ENCODE peak calls at places on chromosomes 6 and 20, in five cellular contexts. U is PC-9, A is psoas muscle, N is ovary, T is RWPE2. E is an unnamed sample.

GRCh38 chr6:164039954-164040375 is 625.4 kb downstream of the QKI start:
- DNase-seq in U (no peak), A (peak), N (peak), T (peak), E (peak)

GRCh38 chr6:37657117-37657886 is 40.4 kb downstream of the MDGA1 start:
- DNase-seq in N (no peak), A (no peak), T (peak), U (peak), E (peak)

GRCh38 chr20:49676581-49677291 is 36.9 kb downstream of the B4GALT5 start:
- DNase-seq in T (no peak), A (no peak), U (no peak), N (no peak), E (peak)

GRCh38 chr20:38432292-38432691 is 2.8 kb downstream of the SNHG17 start:
- DNase-seq in U (no peak), A (no peak), T (no peak), N (no peak), E (no peak)

GRCh38 chr6:158142789-158143188 is 25.3 kb downstream of the SERAC1 start:
- DNase-seq in T (peak), U (no peak), N (no peak), A (no peak), E (peak)

GRCh38 chr20:59670786-59671492 is 66.6 kb downstream of the PHACTR3 start:
- DNase-seq in U (no peak), N (no peak), A (no peak), T (peak), E (no peak)

GRCh38 chr6:16872543-16873230 is 111.4 kb upstream of the ATXN1 start:
- DNase-seq in T (no peak), U (no peak), A (no peak), N (no peak), E (no peak)

GRCh38 chr6:165636015-165636414 is 27.0 kb downstream of the PDE10A start:
- DNase-seq in U (no peak), A (no peak), T (no peak), N (no peak), E (no peak)

GRCh38 chr6:169933839-169934698 is 182.6 kb downstream of the ERMARD start:
- DNase-seq in U (no peak), T (no peak), A (peak), N (peak), E (peak)

GRCh38 chr6:55825402-55826051 is 49.9 kb downstream of the BMP5 start:
- DNase-seq in T (no peak), A (no peak), U (no peak), N (no peak), E (peak)

GRCh38 chr20:50635676-50636600 is 55.4 kb downstream of the RIPOR3 start:
- DNase-seq in N (peak), U (peak), A (peak), T (peak), E (peak)

GRCh38 chr20:50163570-50164317 is 10.2 kb upstream of the PEDS1 start:
- DNase-seq in N (no peak), A (peak), T (peak), U (peak), E (no peak)

GRCh38 chr6:64041373-64041772 is 405.8 kb downstream of the PHF3 start:
- DNase-seq in A (no peak), N (no peak), T (no peak), U (no peak), E (no peak)

GRCh38 chr20:51413753-51414323 is 128.7 kb downstream of the NFATC2 start:
- DNase-seq in T (no peak), N (no peak), U (no peak), A (no peak), E (no peak)

GRCh38 chr20:57505991-57506390 is 18.9 kb downstream of the CTCFL start:
- DNase-seq in N (no peak), U (no peak), T (no peak), A (no peak), E (no peak)

GRCh38 chr6:73394577-73395354 is at the start of gene DDX43:
- DNase-seq in N (peak), U (peak), A (peak), T (peak), E (peak)

DNA sequence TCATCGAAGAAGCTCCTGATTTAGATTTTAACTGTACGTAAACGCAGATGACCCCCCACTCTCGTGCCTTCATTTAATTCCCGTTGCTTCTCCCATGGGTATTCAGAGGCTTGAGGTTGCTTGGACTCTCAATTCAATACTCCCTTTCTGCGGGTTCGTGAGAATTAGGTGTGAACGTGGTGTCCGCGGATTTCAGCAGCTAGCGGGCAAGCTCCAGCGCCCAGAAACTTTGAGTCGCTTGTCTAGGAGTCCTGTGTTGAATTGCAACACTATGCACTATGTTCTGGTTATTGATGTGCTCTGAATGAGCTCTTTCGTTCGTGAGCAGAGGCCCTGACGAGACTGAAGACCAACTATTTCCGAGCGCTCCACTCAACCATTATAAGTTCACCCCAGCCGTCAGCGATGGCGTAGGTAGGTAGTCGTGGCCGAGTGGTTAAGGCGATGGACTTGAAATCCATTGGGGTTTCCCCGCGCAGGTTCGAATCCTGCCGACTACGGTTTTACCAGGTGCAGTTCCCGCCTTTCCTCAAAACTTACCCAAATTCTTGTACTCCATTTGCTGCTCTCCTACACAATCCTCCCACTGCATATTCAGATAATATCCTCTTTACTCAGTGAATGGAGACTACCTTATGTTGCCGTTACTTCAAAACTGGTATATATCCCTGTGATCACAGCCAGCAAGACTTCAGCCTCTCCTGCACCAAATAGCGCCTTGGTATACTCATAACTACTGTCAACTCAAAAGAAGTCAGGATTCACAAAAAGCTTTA is 72.6 kb upstream of the ZNF184 start:
- DNase-seq in N (no peak), U (peak), A (no peak), T (peak), E (peak)
- H3K27ac ChIP-seq in N (no peak), U (peak), A (no peak), T (peak), E (no peak)

DNA sequence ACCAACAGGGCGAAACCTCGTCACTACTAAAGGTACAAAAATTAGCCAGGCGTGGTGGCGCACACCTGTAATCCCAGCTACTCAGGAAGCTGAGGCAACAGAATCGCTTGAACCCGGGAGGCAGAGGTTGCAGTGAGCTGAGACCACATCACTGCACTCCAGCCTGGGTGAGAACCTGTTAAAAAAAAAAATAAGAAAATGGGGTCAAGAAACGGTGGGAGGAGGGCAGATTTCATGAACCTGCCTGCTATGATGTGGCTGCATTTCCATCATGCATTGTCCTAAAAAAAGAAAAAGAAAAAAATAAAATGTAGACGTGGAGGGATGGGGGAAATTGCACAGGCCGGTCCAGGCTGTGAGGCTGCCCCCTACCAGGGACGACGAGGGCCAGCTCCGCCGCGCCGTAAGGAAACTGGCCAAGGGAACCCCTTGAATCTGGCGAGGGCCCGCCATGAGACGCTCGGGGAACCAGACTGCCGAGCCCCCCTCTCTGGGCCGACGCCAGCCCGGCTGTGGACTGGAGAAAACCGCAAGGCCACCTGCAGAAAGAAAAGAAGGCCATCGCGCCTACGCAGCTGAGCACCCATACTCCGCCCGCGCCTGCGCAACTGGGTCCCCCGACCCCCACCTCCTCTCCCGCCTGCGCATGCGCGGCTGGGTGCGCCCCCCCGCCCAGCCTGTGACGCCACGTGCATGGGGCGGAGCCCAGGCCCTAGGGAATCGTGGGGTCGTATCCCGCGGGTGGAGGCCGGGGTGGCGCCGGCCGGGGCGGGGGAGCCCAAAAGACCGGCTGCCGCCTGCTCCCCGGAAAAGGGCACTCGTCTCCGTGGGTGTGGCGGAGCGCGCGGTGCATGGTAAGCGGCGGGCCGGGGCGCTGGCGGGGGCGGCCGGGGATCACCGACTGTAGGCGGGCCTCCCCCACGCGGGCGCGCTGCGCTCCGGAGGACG is at the start of gene ENTPD6:
- DNase-seq in A (peak), T (peak), N (peak), U (peak), E (peak)
- TF ChIP-seq CTCF in A (no peak), T (peak), N (no peak), U (no peak), E (no peak)

GRCh38 chr6:52103661-52104060 is 16.2 kb upstream of the PKHD1 start:
- DNase-seq in A (no peak), N (no peak), T (no peak), U (no peak), E (no peak)

GRCh38 chr6:52102330-52102932 is 15.0 kb upstream of the PKHD1 start:
- DNase-seq in A (peak), U (no peak), N (no peak), T (no peak), E (no peak)

DNA sequence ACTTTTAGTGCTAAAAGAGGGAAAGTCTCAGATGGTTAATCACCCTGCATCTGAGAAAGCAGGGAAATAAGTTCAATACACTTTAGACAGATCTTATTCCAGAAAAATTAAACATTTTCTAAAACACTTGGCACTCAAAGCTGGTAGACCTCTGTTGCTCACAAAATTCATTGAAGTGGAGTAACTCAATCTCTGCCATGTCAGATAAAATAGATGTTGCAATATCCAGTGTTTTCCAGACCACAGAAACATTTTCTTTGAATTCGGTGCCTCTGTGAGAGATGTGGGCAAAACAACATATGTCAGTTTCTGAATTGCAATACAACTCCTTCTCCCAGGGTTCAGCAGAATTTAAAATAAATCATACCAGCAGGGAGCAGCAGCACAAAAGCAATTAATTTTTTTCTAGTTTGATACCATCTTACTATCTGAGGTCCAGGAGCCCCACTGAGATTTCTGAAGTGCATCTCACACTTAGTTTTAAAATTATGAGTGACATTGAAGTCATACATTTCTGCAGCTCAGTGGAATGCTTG is 11.3 kb upstream of the PKHD1 start:
- DNase-seq in N (no peak), A (no peak), T (no peak), U (no peak), E (no peak)
- H3K27ac ChIP-seq in N (no peak), A (no peak), T (no peak), U (no peak), E (no peak)

DNA sequence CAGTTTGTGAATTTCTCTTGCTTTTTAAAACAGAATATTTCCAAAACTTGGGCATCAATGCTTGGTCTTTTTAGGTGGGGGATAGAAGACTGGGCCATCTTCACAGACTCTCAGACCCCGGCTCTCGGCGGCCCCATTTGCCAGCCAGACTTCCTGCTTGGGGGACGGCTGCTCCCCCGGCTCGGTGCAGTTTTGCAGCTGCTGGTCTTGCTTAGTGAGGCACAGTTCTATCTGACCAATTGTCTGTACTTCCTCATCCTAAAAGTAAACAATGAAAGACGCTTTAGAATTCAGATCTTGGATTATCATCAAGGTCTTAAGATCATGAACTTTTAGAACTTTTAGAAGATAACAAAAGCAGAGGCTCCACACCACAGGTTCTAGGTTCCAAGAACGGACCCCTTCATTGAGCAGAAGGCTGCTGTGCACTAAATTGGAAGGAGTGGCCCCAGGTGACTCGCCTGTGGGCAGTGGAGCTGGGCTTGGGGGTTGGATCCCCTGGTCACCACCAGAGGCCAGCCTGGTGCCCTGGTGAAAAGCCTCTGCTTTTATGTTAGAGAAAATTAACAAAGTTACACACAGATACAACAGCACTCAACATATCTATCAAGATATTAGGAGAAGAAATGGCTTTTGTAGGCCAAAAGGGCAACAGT is 26.7 kb downstream of the RNASET2 start:
- DNase-seq in T (no peak), U (no peak), N (no peak), A (no peak), E (no peak)
- TF ChIP-seq CTCF in T (no peak), U (peak), N (no peak), A (no peak), E (no peak)

GRCh38 chr20:34377072-34377847 is 14.2 kb downstream of the ITCH start:
- DNase-seq in T (peak), U (no peak), N (no peak), A (no peak), E (no peak)
- H3K27ac ChIP-seq in T (no peak), U (peak), N (no peak), A (no peak), E (peak)

DNA sequence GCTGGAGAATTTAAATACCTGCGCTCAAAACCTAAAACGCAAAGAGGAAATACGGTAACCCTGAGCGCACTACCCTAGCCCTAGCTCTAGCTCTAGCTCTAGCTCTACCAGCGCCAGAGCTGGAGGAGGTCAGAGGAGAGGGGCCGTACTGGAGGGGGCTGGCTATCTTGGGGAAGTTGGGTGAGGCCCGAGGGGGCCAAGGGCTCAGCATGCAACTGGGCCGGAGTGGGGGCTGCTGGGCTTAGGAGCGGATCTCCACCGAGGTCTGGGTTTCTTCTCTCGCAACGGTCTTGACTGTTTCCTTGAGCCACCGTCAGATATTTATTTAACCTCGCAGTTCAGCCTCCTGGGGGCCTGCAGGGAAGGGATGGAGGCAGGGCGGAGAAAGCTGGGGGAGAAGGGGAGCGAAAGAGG is 91.0 kb downstream of the NCR2 start:
- DNase-seq in T (no peak), A (no peak), U (no peak), N (no peak), E (no peak)
- TF ChIP-seq CTCF in T (no peak), A (no peak), U (no peak), N (no peak), E (no peak)

DNA sequence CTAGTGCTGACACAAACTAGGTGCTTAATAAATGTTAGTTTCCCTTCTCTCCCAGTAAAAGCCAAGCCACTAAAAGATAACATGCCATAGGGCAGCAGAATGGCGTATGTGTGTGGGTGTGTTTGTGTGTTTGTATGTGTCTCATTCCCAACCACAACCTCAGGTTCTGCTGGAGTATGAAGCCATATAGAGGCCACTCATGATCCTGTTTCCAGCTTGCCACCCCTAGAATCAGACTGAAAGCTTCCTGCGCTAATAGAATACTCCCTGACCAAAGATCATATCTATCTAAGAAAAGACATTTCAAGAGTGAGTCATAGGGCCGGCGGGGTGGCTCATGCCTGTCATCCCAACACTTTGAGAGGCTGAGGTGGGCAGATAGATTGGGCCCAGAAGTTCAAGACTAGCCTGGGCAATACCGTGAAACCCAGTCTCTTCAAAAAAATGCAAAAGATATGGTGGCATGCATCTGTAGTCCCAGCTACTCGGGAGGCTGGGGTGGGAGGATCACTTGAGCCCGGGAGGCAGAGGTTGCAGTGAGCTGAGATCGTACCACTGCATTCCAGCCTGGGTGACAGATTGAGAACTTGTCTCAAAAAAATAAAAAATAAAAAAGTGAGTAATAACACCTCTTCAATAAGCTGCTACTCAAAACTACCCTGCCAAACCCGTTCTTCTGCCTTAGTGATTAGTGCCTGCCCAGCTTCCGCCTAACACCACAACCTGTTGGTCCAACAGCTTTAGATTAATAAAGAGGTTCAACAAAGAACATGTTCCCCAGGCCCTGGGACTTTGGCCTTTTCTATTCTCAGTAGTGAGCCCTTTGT is 11.8 kb upstream of the SNRPC start:
- DNase-seq in N (no peak), T (no peak), U (peak), A (no peak), E (peak)
- H3K27ac ChIP-seq in N (no peak), T (no peak), U (peak), A (no peak), E (no peak)

GRCh38 chr6:23343610-23344306 is 774.4 kb downstream of the HDGFL1 start:
- DNase-seq in N (no peak), T (no peak), A (no peak), U (no peak), E (no peak)
- TF ChIP-seq CTCF in N (no peak), T (no peak), A (no peak), U (no peak), E (no peak)

E was measured in RWPE1.